ENCODE peak calls at places on chromosomes 11 and 22, in six cellular contexts. One of them, this sample, is unnamed.

GRCh38 chr22:25563757-25564319 is 637 bp upstream of the GRK3 start:
- DNase-seq in dorsolateral prefrontal cortex: peak
- DNase-seq in mucosa of descending colon: peak
- DNase-seq in PC-9: no peak
- DNase-seq in GM10248: no peak
- DNase-seq in fibroblast of lung: no peak
- DNase-seq in this sample: peak

GRCh38 chr22:46110215-46110614 is 40.1 kb upstream of the PPARA start:
- DNase-seq in dorsolateral prefrontal cortex: no peak
- DNase-seq in mucosa of descending colon: no peak
- DNase-seq in PC-9: no peak
- DNase-seq in GM10248: no peak
- DNase-seq in fibroblast of lung: peak
- DNase-seq in this sample: peak

GRCh38 chr11:65430406-65431217 is 8.0 kb downstream of the NEAT1 start:
- DNase-seq in dorsolateral prefrontal cortex: no peak
- DNase-seq in mucosa of descending colon: no peak
- DNase-seq in PC-9: no peak
- DNase-seq in GM10248: no peak
- DNase-seq in fibroblast of lung: peak
- DNase-seq in this sample: peak

GRCh38 chr22:39617342-39617741 is 46.8 kb downstream of the CACNA1I start:
- DNase-seq in dorsolateral prefrontal cortex: peak
- DNase-seq in mucosa of descending colon: no peak
- DNase-seq in PC-9: no peak
- DNase-seq in GM10248: peak
- DNase-seq in fibroblast of lung: no peak
- DNase-seq in this sample: no peak

GRCh38 chr11:61021661-61022212 is 50.3 kb downstream of the CD6 start:
- DNase-seq in dorsolateral prefrontal cortex: no peak
- DNase-seq in mucosa of descending colon: peak
- DNase-seq in PC-9: no peak
- DNase-seq in GM10248: no peak
- DNase-seq in fibroblast of lung: no peak
- DNase-seq in this sample: peak

GRCh38 chr11:125872138-125872491 is 15.4 kb upstream of the HYLS1 start:
- DNase-seq in dorsolateral prefrontal cortex: no peak
- DNase-seq in mucosa of descending colon: no peak
- DNase-seq in PC-9: no peak
- DNase-seq in GM10248: no peak
- DNase-seq in fibroblast of lung: no peak
- DNase-seq in this sample: no peak

GRCh38 chr22:17152971-17153370 is 6.1 kb downstream of the HDHD5 start:
- DNase-seq in dorsolateral prefrontal cortex: no peak
- DNase-seq in mucosa of descending colon: no peak
- DNase-seq in PC-9: no peak
- DNase-seq in GM10248: no peak
- DNase-seq in fibroblast of lung: no peak
- DNase-seq in this sample: no peak

GRCh38 chr11:128261011-128261421 is 326.3 kb downstream of the ETS1 start:
- DNase-seq in dorsolateral prefrontal cortex: peak
- DNase-seq in mucosa of descending colon: no peak
- DNase-seq in PC-9: no peak
- DNase-seq in GM10248: no peak
- DNase-seq in fibroblast of lung: no peak
- DNase-seq in this sample: no peak

GRCh38 chr11:118133816-118134215 is 18.8 kb downstream of the SCN4B start:
- DNase-seq in dorsolateral prefrontal cortex: no peak
- DNase-seq in mucosa of descending colon: no peak
- DNase-seq in PC-9: no peak
- DNase-seq in GM10248: no peak
- DNase-seq in fibroblast of lung: no peak
- DNase-seq in this sample: no peak

GRCh38 chr22:49997221-49997599 is 15.4 kb downstream of the IL17REL start:
- DNase-seq in dorsolateral prefrontal cortex: no peak
- DNase-seq in mucosa of descending colon: peak
- DNase-seq in PC-9: peak
- DNase-seq in GM10248: no peak
- DNase-seq in fibroblast of lung: no peak
- DNase-seq in this sample: no peak

GRCh38 chr11:129861702-129862107 is 33.7 kb downstream of the NFRKB start:
- DNase-seq in dorsolateral prefrontal cortex: no peak
- DNase-seq in mucosa of descending colon: no peak
- DNase-seq in PC-9: peak
- DNase-seq in GM10248: no peak
- DNase-seq in fibroblast of lung: peak
- DNase-seq in this sample: peak

GRCh38 chr22:40044870-40045834 is 50.4 kb downstream of the FAM83F start:
- DNase-seq in dorsolateral prefrontal cortex: peak
- DNase-seq in mucosa of descending colon: peak
- DNase-seq in PC-9: peak
- DNase-seq in GM10248: peak
- DNase-seq in fibroblast of lung: peak
- DNase-seq in this sample: peak

GRCh38 chr11:1437500-1437899 is 47.8 kb downstream of the BRSK2 start:
- DNase-seq in dorsolateral prefrontal cortex: no peak
- DNase-seq in mucosa of descending colon: no peak
- DNase-seq in PC-9: no peak
- DNase-seq in GM10248: no peak
- DNase-seq in fibroblast of lung: peak
- DNase-seq in this sample: no peak

GRCh38 chr22:35489225-35489624 is 51.4 kb upstream of the RASD2 start:
- DNase-seq in dorsolateral prefrontal cortex: no peak
- DNase-seq in mucosa of descending colon: no peak
- DNase-seq in PC-9: peak
- DNase-seq in GM10248: no peak
- DNase-seq in fibroblast of lung: no peak
- DNase-seq in this sample: peak

GRCh38 chr11:108734956-108735559 is 70.2 kb downstream of the DDX10 start:
- DNase-seq in dorsolateral prefrontal cortex: no peak
- DNase-seq in mucosa of descending colon: no peak
- DNase-seq in PC-9: no peak
- DNase-seq in GM10248: no peak
- DNase-seq in fibroblast of lung: no peak
- DNase-seq in this sample: peak
- TF ChIP-seq CTCF in dorsolateral prefrontal cortex: peak
- TF ChIP-seq CTCF in mucosa of descending colon: no peak
- TF ChIP-seq CTCF in PC-9: peak
- TF ChIP-seq CTCF in GM10248: peak
- TF ChIP-seq CTCF in fibroblast of lung: peak
- TF ChIP-seq CTCF in this sample: no peak

GRCh38 chr22:44328762-44329161 is 16.0 kb upstream of the SHISAL1 start:
- DNase-seq in dorsolateral prefrontal cortex: no peak
- DNase-seq in mucosa of descending colon: no peak
- DNase-seq in PC-9: no peak
- DNase-seq in GM10248: no peak
- DNase-seq in fibroblast of lung: no peak
- DNase-seq in this sample: no peak

GRCh38 chr22:44328326-44328725 is 15.6 kb upstream of the SHISAL1 start:
- DNase-seq in dorsolateral prefrontal cortex: no peak
- DNase-seq in mucosa of descending colon: no peak
- DNase-seq in PC-9: no peak
- DNase-seq in GM10248: no peak
- DNase-seq in fibroblast of lung: no peak
- DNase-seq in this sample: no peak

GRCh38 chr22:44329179-44329796 is 16.5 kb upstream of the SHISAL1 start:
- DNase-seq in dorsolateral prefrontal cortex: no peak
- DNase-seq in mucosa of descending colon: no peak
- DNase-seq in PC-9: peak
- DNase-seq in GM10248: peak
- DNase-seq in fibroblast of lung: no peak
- DNase-seq in this sample: no peak

GRCh38 chr22:44326549-44326881 is 13.8 kb upstream of the SHISAL1 start:
- DNase-seq in dorsolateral prefrontal cortex: no peak
- DNase-seq in mucosa of descending colon: no peak
- DNase-seq in PC-9: no peak
- DNase-seq in GM10248: no peak
- DNase-seq in fibroblast of lung: no peak
- DNase-seq in this sample: no peak

DNA sequence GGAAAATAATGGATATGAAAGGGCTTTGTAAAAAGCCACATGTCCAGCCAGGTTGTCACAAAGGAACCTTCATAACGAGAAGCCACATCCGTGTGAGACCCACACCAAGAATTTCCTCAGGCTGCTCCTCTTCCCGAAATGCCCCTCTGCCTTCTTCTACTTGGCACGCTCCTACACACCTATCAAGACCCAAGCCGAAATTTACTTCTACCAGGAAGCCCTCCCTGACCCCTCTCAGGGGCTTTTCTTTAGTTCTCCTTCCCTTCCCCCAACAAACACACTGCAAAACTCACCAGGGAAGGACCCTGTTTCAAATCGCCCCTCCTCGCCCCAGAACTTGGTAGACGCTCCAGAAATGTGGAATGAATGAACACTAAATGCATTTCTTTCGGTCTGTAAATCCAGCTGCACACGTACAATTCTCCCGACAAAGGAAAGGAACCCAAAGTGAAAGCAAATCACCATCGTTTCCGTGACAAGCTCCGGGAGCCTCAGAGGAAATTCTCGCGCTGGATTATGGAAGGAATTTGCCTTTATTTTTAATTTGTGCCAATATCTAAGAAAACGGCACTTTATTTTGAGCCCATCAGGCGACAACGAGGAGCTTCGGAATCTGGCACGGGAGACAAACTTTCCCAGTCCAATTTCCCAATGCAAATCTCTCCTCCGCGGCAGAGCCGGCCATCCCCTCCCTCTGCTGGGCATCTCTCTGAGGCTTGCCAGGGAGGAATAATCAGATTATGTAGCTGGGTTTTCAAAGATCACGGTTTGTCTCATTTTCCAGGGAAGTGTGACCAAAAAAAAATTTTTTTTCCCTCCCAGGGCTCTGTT is 13.2 kb upstream of the SHISAL1 start:
- DNase-seq in dorsolateral prefrontal cortex: no peak
- DNase-seq in mucosa of descending colon: no peak
- DNase-seq in PC-9: no peak
- DNase-seq in GM10248: no peak
- DNase-seq in fibroblast of lung: peak
- DNase-seq in this sample: no peak
- TF ChIP-seq CTCF in dorsolateral prefrontal cortex: peak
- TF ChIP-seq CTCF in mucosa of descending colon: no peak
- TF ChIP-seq CTCF in PC-9: no peak
- TF ChIP-seq CTCF in GM10248: no peak
- TF ChIP-seq CTCF in fibroblast of lung: peak
- TF ChIP-seq CTCF in this sample: peak

GRCh38 chr11:88103337-88104206 is 71.7 kb downstream of the RAB38 start:
- DNase-seq in dorsolateral prefrontal cortex: no peak
- DNase-seq in mucosa of descending colon: no peak
- DNase-seq in PC-9: peak
- DNase-seq in GM10248: peak
- DNase-seq in fibroblast of lung: peak
- DNase-seq in this sample: peak
- TF ChIP-seq CTCF in dorsolateral prefrontal cortex: peak
- TF ChIP-seq CTCF in mucosa of descending colon: peak
- TF ChIP-seq CTCF in PC-9: peak
- TF ChIP-seq CTCF in GM10248: peak
- TF ChIP-seq CTCF in fibroblast of lung: peak
- TF ChIP-seq CTCF in this sample: peak

GRCh38 chr11:122788781-122789535 is 49.3 kb upstream of the CRTAM start:
- DNase-seq in dorsolateral prefrontal cortex: no peak
- DNase-seq in mucosa of descending colon: no peak
- DNase-seq in PC-9: no peak
- DNase-seq in GM10248: no peak
- DNase-seq in fibroblast of lung: no peak
- DNase-seq in this sample: no peak
- TF ChIP-seq CTCF in dorsolateral prefrontal cortex: no peak
- TF ChIP-seq CTCF in mucosa of descending colon: no peak
- TF ChIP-seq CTCF in PC-9: peak
- TF ChIP-seq CTCF in GM10248: no peak
- TF ChIP-seq CTCF in fibroblast of lung: no peak
- TF ChIP-seq CTCF in this sample: peak

DNA sequence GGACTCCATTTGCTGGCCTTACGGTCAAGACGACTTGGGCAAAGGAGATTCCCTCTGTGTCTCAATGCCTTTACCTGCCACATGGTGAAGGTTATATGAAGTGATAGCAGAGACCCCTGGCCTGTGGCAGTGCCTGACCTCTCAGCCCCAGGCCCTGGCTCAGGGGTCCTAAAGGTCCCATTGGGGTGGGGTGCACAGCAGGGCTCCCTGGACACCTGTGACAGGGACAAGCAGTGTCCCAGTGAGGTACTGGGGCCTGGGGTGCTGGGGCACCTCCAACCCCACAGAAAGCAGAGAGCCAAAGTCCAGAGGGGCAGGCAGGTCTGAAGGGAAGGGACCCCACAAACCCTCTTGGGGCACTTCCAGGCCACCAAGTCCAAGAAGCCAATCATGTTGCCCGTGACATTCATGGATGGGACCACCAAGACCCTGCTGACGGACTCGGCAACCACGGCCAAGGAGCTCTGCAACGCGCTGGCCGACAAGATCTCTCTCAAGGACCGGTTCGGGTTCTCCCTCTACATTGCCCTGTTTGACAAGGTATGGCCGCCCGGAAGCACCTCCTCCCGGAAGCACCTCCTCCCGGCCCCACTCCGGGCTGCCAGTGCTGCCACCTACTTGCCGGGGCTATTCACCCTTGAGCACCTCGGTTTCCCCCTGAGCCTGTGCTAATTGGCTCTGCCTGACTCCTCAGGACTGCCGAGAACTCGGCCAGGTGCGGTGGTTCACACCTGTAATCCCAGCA is 62.5 kb downstream of the MYO7A start:
- DNase-seq in dorsolateral prefrontal cortex: no peak
- DNase-seq in mucosa of descending colon: peak
- DNase-seq in PC-9: no peak
- DNase-seq in GM10248: no peak
- DNase-seq in fibroblast of lung: no peak
- DNase-seq in this sample: no peak
- TF ChIP-seq CTCF in dorsolateral prefrontal cortex: no peak
- TF ChIP-seq CTCF in mucosa of descending colon: no peak
- TF ChIP-seq CTCF in PC-9: no peak
- TF ChIP-seq CTCF in GM10248: no peak
- TF ChIP-seq CTCF in fibroblast of lung: no peak
- TF ChIP-seq CTCF in this sample: no peak

DNA sequence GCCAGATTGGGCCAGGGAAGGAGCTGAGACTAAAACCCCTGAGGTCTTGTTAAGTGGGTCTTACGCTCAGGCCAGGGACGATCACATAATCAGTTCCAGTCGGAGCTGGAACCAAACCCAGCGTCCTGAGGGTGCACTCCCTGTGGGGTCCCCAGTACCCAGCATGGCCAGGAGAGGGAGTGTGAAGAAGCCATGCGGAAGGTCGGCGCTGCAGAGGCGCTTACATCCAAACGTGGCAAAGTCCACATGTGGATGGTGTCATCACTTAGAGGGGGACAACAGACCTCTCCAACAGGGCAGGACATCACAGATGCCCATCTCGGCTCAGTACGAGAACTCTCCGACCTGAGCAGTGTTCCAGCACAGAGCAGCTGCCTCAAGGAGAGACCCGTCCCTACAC is 8.3 kb downstream of the ATP5MGL start:
- DNase-seq in dorsolateral prefrontal cortex: no peak
- DNase-seq in mucosa of descending colon: no peak
- DNase-seq in PC-9: no peak
- DNase-seq in GM10248: no peak
- DNase-seq in fibroblast of lung: no peak
- DNase-seq in this sample: no peak
- TF ChIP-seq CTCF in dorsolateral prefrontal cortex: no peak
- TF ChIP-seq CTCF in mucosa of descending colon: no peak
- TF ChIP-seq CTCF in PC-9: peak
- TF ChIP-seq CTCF in GM10248: no peak
- TF ChIP-seq CTCF in fibroblast of lung: peak
- TF ChIP-seq CTCF in this sample: peak

GRCh38 chr22:27617214-27617881 is 184.2 kb downstream of the MN1 start:
- DNase-seq in dorsolateral prefrontal cortex: no peak
- DNase-seq in mucosa of descending colon: no peak
- DNase-seq in PC-9: no peak
- DNase-seq in GM10248: no peak
- DNase-seq in fibroblast of lung: no peak
- DNase-seq in this sample: peak
- TF ChIP-seq CTCF in dorsolateral prefrontal cortex: no peak
- TF ChIP-seq CTCF in mucosa of descending colon: no peak
- TF ChIP-seq CTCF in PC-9: peak
- TF ChIP-seq CTCF in GM10248: no peak
- TF ChIP-seq CTCF in fibroblast of lung: no peak
- TF ChIP-seq CTCF in this sample: no peak